ENCODE peak calls at places on chromosomes 12 and 14, in five cellular contexts. A, P, E, C and S are unnamed samples.

GRCh38 chr12:117441751-117442150 is 80.3 kb upstream of the NOS1 start:
- DNase-seq in A (no peak), P (no peak), E (no peak), C (no peak), S (peak; percentile 73)

GRCh38 chr12:98635657-98636323 is 8.8 kb downstream of the IKBIP start:
- DNase-seq in A (no peak), P (peak; percentile 9), E (no peak), C (peak; percentile 47), S (no peak)

GRCh38 chr12:46555379-46555778 is 182.8 kb upstream of the SLC38A2 start:
- DNase-seq in A (no peak), P (no peak), E (no peak), C (peak; percentile 93), S (no peak)

GRCh38 chr14:26594148-26594547 is 3.7 kb downstream of the NOVA1 start:
- DNase-seq in A (no peak), P (no peak), E (no peak), C (peak; percentile 19), S (no peak)

GRCh38 chr12:41286426-41286825 is 98.3 kb downstream of the PDZRN4 start:
- DNase-seq in A (no peak), P (no peak), E (no peak), C (no peak), S (no peak)

GRCh38 chr12:115598827-115599226 is 678.7 kb downstream of the MED13L start:
- DNase-seq in A (peak; percentile 10), P (no peak), E (no peak), C (peak; percentile 16), S (peak; percentile 20)

GRCh38 chr14:49594347-49595089 is 4.2 kb upstream of the LRR1 start:
- DNase-seq in A (no peak), P (no peak), E (no peak), C (peak; percentile 74), S (no peak)

GRCh38 chr12:54232790-54233189 is 44.0 kb upstream of the SMUG1 start:
- DNase-seq in A (no peak), P (no peak), E (no peak), C (peak; percentile 47), S (no peak)

GRCh38 chr12:115096673-115097349 is 412.8 kb upstream of the TBX3 start:
- DNase-seq in A (no peak), P (no peak), E (no peak), C (peak; percentile 36), S (no peak)

GRCh38 chr14:104967414-104968152 is 10.6 kb downstream of the AHNAK2 start:
- DNase-seq in A (no peak), P (peak; percentile 59), E (peak; percentile 75), C (peak; percentile 52), S (peak; percentile 74)

GRCh38 chr12:118103231-118103600 is 595 bp downstream of the VSIG10 start:
- DNase-seq in A (peak; percentile 37), P (no peak), E (no peak), C (peak; percentile 17), S (peak; percentile 71)

GRCh38 chr12:52925717-52926595 is 21.1 kb upstream of the KRT8 start:
- DNase-seq in A (no peak), P (peak; percentile 88), E (no peak), C (no peak), S (no peak)

GRCh38 chr14:22465201-22465835 is 123.7 kb downstream of the DAD1 start:
- DNase-seq in A (no peak), P (no peak), E (no peak), C (peak; percentile 13), S (no peak)

GRCh38 chr12:49649445-49649844 is 26.1 kb downstream of the PRPF40B start:
- DNase-seq in A (no peak), P (no peak), E (peak; percentile 66), C (no peak), S (no peak)
- H3K4me1 ChIP-seq in A (no peaks in the 10 kb centered on the region), P (no peaks in the 10 kb centered on the region), E (peaks cover 36% of the 10 kb centered on the region), C (no peaks in the 10 kb centered on the region), S (peaks cover 5% of the 10 kb centered on the region)

DNA sequence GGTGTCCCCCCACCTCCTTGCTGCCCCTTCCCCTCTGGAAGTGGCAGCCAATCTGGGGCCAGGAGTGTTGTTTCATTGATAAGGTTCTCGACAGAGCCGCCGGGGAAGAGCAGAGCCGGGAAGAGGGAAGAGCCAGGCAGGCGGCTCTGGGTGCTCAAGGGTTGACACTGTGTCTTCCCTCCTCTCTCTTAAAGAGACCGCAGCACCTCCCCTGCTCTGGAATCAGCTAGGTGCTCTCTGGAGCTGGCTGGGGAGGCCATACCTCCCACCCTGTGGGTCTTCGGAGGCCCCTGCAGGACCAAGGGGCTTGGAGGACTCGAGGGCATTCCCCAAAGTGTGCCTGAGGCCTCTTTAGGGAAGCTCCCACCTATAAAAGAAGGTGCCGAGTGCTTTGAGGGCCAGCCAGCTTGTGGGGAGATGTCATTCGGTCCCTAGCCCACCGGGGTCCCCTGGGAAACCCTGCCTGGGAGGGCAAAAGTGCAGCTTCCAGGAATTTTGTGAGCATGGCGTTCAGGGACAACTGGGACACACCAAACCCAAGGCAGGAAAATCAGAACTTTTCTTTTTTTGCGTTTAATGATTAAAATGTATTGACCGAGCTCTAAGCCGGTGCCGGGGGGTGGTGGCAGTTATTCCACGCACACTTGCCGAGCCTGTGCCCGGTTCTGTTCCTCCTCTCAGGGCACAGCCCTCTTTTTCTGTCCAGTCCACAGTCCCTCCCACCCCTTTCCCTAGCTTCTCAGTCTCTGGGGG is 2.9 kb downstream of the SETD1B start:
- DNase-seq in A (peak; percentile 8), P (no peak), E (peak; percentile 81), C (no peak), S (peak; percentile 62)
- H3K4me3 ChIP-seq in A (peak overlapping the region; percentile 77), P (peak overlapping the region; percentile 78), E (peak overlapping the region; percentile 62), C (peak overlapping the region; percentile 84), S (peak overlapping the region; percentile 97)

DNA sequence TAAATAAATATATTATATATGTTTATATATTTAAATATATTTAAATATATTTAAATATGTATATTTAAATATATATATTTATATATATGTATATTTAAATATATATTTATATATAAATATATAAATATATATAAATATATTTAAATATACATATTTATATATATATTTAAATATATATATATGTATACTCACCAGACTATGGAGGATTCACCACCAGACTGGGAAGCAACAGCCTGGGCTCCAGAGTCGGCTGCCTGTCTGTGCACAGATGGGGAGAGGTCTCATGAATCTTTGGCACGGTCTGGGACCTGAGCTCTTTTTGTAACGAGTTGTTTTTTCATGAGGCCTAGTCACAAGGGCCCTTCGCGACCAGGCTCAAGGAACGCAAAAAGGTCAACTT is 21.3 kb downstream of the NOC4L start:
- DNase-seq in A (no peak), P (no peak), E (peak; percentile 34), C (no peak), S (peak; percentile 10)
- H3K4me1 ChIP-seq in A (peaks cover 3% of the 10 kb centered on the region), P (no peaks in the 10 kb centered on the region), E (peaks cover 15% of the 10 kb centered on the region), C (peaks cover 9% of the 10 kb centered on the region), S (no peaks in the 10 kb centered on the region)

GRCh38 chr12:88419794-88420193 is 160.5 kb downstream of the KITLG start:
- DNase-seq in A (no peak), P (no peak), E (no peak), C (no peak), S (no peak)

GRCh38 chr12:88417531-88417930 is 162.7 kb downstream of the KITLG start:
- DNase-seq in A (no peak), P (no peak), E (no peak), C (no peak), S (no peak)

GRCh38 chr12:88416155-88416554 is 164.1 kb downstream of the KITLG start:
- DNase-seq in A (no peak), P (no peak), E (no peak), C (no peak), S (no peak)

GRCh38 chr12:88418856-88419497 is 161.3 kb downstream of the KITLG start:
- DNase-seq in A (no peak), P (no peak), E (no peak), C (peak; percentile 53), S (no peak)

GRCh38 chr12:88416786-88417185 is 163.5 kb downstream of the KITLG start:
- DNase-seq in A (no peak), P (no peak), E (no peak), C (no peak), S (no peak)
- H3K4me3 ChIP-seq in A (no peak overlapping the region), P (no peak overlapping the region), E (no peak overlapping the region), C (no peak overlapping the region), S (no peak overlapping the region)

GRCh38 chr14:79583738-79584405 is 627.4 kb downstream of the DIO2 start:
- DNase-seq in A (no peak), P (no peak), E (no peak), C (peak; percentile 78), S (no peak)
- H3K4me1 ChIP-seq in A (no peaks in the 10 kb centered on the region), P (no peaks in the 10 kb centered on the region), E (no peaks in the 10 kb centered on the region), C (peaks cover 14% of the 10 kb centered on the region), S (no peaks in the 10 kb centered on the region)

GRCh38 chr14:74609721-74610120 is 2.3 kb downstream of the LTBP2 start:
- DNase-seq in A (no peak), P (no peak), E (no peak), C (peak; percentile 33), S (no peak)
- H3K4me3 ChIP-seq in A (no peak overlapping the region), P (no peak overlapping the region), E (no peak overlapping the region), C (peak overlapping the region; percentile 29), S (no peak overlapping the region)